ENCODE peak calls at places on chromosomes 3 and 15, in eight cellular contexts. D is stimulated activated effector memory CD8-positive, alpha-beta T cell treated with anti-CD3 and anti-CD28 coated beads, Interleukin-12 subunit alpha, Interleukin-12 subunit beta, amount 100 ng/mL, for 72 hours; E is right cardiac atrium; C is mucosa of descending colon; M is activated naive CD8-positive, alpha-beta T cell treated with anti-CD3 and anti-CD28 coated beads, Interleukin-2, amount 10 ng/mL, durations not matched to agents 7 days and 5 days; F is gastroesophageal sphincter; B is DND-41; H is stimulated activated naive B cell treated with anti-CD40 and anti-IgM and Interleukin-4, amounts not matched to agents 10 μg/mL and 1 μg/mL and 100 μg/mL, for 72 hours. J is an unnamed sample.

GRCh38 chr3:23836536-23837230 is 30.9 kb downstream of the UBE2E1 start:
- ATAC-seq in D (peak; percentile 58), E (peak; percentile 43), C (peak; percentile 20), M (no peak), F (no peak), B (no peak), H (peak; percentile 54), J (peak; percentile 53)

GRCh38 chr15:89963301-89964288 is 37.5 kb upstream of the ZNF710 start:
- ATAC-seq in D (no peak), E (peak; percentile 38), C (no peak), M (no peak), F (no peak), B (no peak), H (no peak), J (no peak)

GRCh38 chr3:138781012-138781470 is 53.7 kb downstream of the PIK3CB start:
- ATAC-seq in D (peak; percentile 97), E (no peak), C (peak; percentile 73), M (peak; percentile 99), F (no peak), B (peak; percentile 98), H (no peak), J (no peak)

GRCh38 chr15:80494311-80494710 is 90.1 kb downstream of the ARNT2 start:
- ATAC-seq in D (no peak), E (no peak), C (no peak), M (no peak), F (no peak), B (no peak), H (no peak), J (no peak)

GRCh38 chr15:92968926-92969664 is 69.0 kb downstream of the CHD2 start:
- ATAC-seq in D (no peak), E (peak; percentile 64), C (peak; percentile 16), M (peak; percentile 14), F (peak; percentile 48), B (peak; percentile 17), H (peak; percentile 31), J (no peak)

GRCh38 chr15:100973351-100974034 is 54.3 kb downstream of the LRRK1 start:
- ATAC-seq in D (no peak), E (peak; percentile 24), C (peak; percentile 82), M (peak; percentile 26), F (no peak), B (no peak), H (peak; percentile 82), J (peak; percentile 48)

GRCh38 chr3:45011756-45012441 is 14.2 kb upstream of the CLEC3B start:
- ATAC-seq in D (no peak), E (peak; percentile 93), C (peak; percentile 66), M (no peak), F (peak; percentile 93), B (no peak), H (peak; percentile 95), J (peak; percentile 69)

GRCh38 chr15:78625621-78626280 is 5.0 kb upstream of the CHRNA3 start:
- ATAC-seq in D (no peak), E (no peak), C (no peak), M (no peak), F (no peak), B (peak; percentile 29), H (no peak), J (no peak)

GRCh38 chr15:93861956-93862741 is 369.2 kb upstream of the MCTP2 start:
- ATAC-seq in D (no peak), E (no peak), C (peak; percentile 34), M (no peak), F (peak; percentile 44), B (peak; percentile 44), H (no peak), J (no peak)

GRCh38 chr3:141905129-141905528 is 28.7 kb downstream of the ATP1B3 start:
- ATAC-seq in D (peak; percentile 65), E (no peak), C (no peak), M (no peak), F (no peak), B (no peak), H (no peak), J (no peak)

GRCh38 chr15:96693990-96694517 is 363.6 kb downstream of the NR2F2 start:
- ATAC-seq in D (no peak), E (no peak), C (no peak), M (no peak), F (peak; percentile 66), B (no peak), H (no peak), J (no peak)

GRCh38 chr3:121730940-121731687 is 18.4 kb downstream of the GOLGB1 start:
- ATAC-seq in D (no peak), E (peak; percentile 50), C (no peak), M (no peak), F (no peak), B (no peak), H (no peak), J (no peak)

GRCh38 chr3:9780451-9780797 is 10.7 kb upstream of the CAMK1 start:
- ATAC-seq in D (peak; percentile 4), E (no peak), C (no peak), M (peak; percentile 6), F (no peak), B (peak; percentile 2), H (no peak), J (peak; percentile 1)

GRCh38 chr3:134144694-134145093 is 106.0 kb downstream of the RYK start:
- ATAC-seq in D (no peak), E (no peak), C (no peak), M (no peak), F (no peak), B (no peak), H (no peak), J (no peak)

GRCh38 chr15:34754674-34755418 is at the start of gene GJD2:
- ATAC-seq in D (peak; percentile 8), E (peak; percentile 45), C (no peak), M (no peak), F (no peak), B (no peak), H (peak; percentile 36), J (peak; percentile 31)

GRCh38 chr3:185716436-185717090 is 108.3 kb downstream of the IGF2BP2 start:
- ATAC-seq in D (no peak), E (peak; percentile 30), C (peak; percentile 69), M (no peak), F (no peak), B (no peak), H (no peak), J (no peak)

GRCh38 chr3:71465371-71466007 is 118.0 kb downstream of the FOXP1 start:
- ATAC-seq in D (no peak), E (no peak), C (no peak), M (no peak), F (no peak), B (no peak), H (peak; percentile 78), J (no peak)

GRCh38 chr15:77530576-77530975 is 102.1 kb downstream of the LINGO1 start:
- ATAC-seq in D (no peak), E (no peak), C (no peak), M (no peak), F (no peak), B (no peak), H (no peak), J (no peak)

GRCh38 chr3:49020335-49021212 is 1.3 kb upstream of the NDUFAF3 start:
- ATAC-seq in D (no peak), E (peak; percentile 0), C (peak; percentile 34), M (no peak), F (no peak), B (no peak), H (peak; percentile 10), J (peak; percentile 1)

GRCh38 chr15:67130673-67131601 is 65.5 kb downstream of the SMAD3 start:
- ATAC-seq in D (peak; percentile 65), E (peak; percentile 8), C (no peak), M (no peak), F (peak; percentile 14), B (no peak), H (no peak), J (no peak)

GRCh38 chr15:40310001-40310959 is 2.5 kb upstream of the PLCB2 start:
- ATAC-seq in D (peak; percentile 45), E (peak; percentile 70), C (peak; percentile 42), M (no peak), F (no peak), B (peak; percentile 32), H (peak; percentile 26), J (no peak)

GRCh38 chr15:22839046-22839705 is 710 bp downstream of the NIPA2 start:
- ATAC-seq in D (no peak), E (no peak), C (no peak), M (no peak), F (no peak), B (no peak), H (peak; percentile 35), J (peak; percentile 39)

GRCh38 chr15:101045835-101046691 is 126.9 kb downstream of the LRRK1 start:
- ATAC-seq in D (no peak), E (no peak), C (no peak), M (no peak), F (no peak), B (no peak), H (no peak), J (no peak)